ENCODE peak calls at places on chromosomes 11 and 22, in eight cellular contexts. R is chondrocyte; U is pancreas; Z is fibroblast of pulmonary artery; T is CD4-positive, alpha-beta T cell; I is vagina; D is HFFc6; K is left ventricle myocardium inferior. N is an unnamed sample.

GRCh38 chr11:64833509-64833908 is 10.9 kb downstream of the CDC42BPG start:
- DNase-seq in R (no peak), U (no peak), Z (no peak), T (no peak), I (no peak), D (no peak), K (no peak), N (no peak)

GRCh38 chr22:49347376-49347775 is 480.3 kb downstream of the BRD1 start:
- DNase-seq in R (peak), U (no peak), Z (no peak), T (no peak), I (no peak), D (no peak), K (no peak), N (no peak)

GRCh38 chr22:39496131-39496838 is 5.8 kb upstream of the MIEF1 start:
- DNase-seq in R (no peak), U (peak), Z (peak), T (no peak), I (no peak), D (peak), K (peak), N (no peak)

GRCh38 chr11:7167976-7168740 is 79.4 kb downstream of the RBMXL2 start:
- DNase-seq in R (no peak), U (no peak), Z (no peak), T (no peak), I (no peak), D (no peak), K (no peak), N (no peak)

GRCh38 chr11:31915867-31916266 is 104.7 kb upstream of the PAX6 start:
- DNase-seq in R (no peak), U (no peak), Z (no peak), T (no peak), I (no peak), D (no peak), K (no peak), N (no peak)

GRCh38 chr11:35255514-35255913 is 116.5 kb downstream of the CD44 start:
- DNase-seq in R (no peak), U (no peak), Z (no peak), T (no peak), I (no peak), D (no peak), K (no peak), N (no peak)

GRCh38 chr22:21962655-21962949 is 10.0 kb upstream of the PPM1F start:
- DNase-seq in R (no peak), U (no peak), Z (no peak), T (no peak), I (no peak), D (no peak), K (no peak), N (no peak)

GRCh38 chr11:27319065-27319464 is 44.0 kb downstream of the CCDC34 start:
- DNase-seq in R (no peak), U (no peak), Z (no peak), T (no peak), I (no peak), D (peak), K (no peak), N (no peak)

GRCh38 chr11:17102447-17102846 is 25.0 kb upstream of the RPS13 start:
- DNase-seq in R (no peak), U (no peak), Z (peak), T (no peak), I (no peak), D (no peak), K (no peak), N (no peak)

GRCh38 chr11:73140213-73141030 is 1.7 kb downstream of the FCHSD2 start:
- DNase-seq in R (no peak), U (no peak), Z (peak), T (no peak), I (no peak), D (no peak), K (peak), N (no peak)

GRCh38 chr11:57434640-57435546 is 8.0 kb upstream of the SLC43A3 start:
- DNase-seq in R (no peak), U (no peak), Z (peak), T (no peak), I (no peak), D (peak), K (no peak), N (peak)

GRCh38 chr11:87301785-87302540 is 264.2 kb downstream of the TMEM135 start:
- DNase-seq in R (no peak), U (no peak), Z (no peak), T (no peak), I (no peak), D (no peak), K (no peak), N (no peak)

GRCh38 chr11:129163714-129164164 is 28.4 kb downstream of the ARHGAP32 start:
- DNase-seq in R (no peak), U (no peak), Z (no peak), T (no peak), I (no peak), D (no peak), K (no peak), N (no peak)

DNA sequence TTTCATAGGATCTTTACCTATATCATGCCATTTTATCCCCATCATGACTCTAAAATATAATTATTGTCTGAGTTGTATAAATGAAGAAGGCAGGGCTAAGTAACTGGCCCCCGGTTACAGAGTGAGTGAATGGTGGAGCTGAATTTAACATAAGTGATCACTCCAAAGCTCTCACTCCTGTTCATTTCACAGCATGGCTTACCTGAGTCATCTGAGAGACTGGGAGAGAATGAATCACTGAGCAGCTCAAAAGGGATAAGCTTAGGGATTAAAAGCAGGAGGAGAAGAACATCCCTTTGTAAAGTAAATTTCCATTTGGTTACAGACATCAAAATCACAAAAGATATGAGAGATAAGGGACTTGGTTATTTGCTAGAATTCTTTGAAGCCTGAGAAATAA is 294.0 kb upstream of the CTSC start:
- DNase-seq in R (no peak), U (no peak), Z (no peak), T (no peak), I (no peak), D (no peak), K (no peak), N (peak)
- TF ChIP-seq CTCF in R (no peak), U (no peak), Z (no peak), T (no peak), I (no peak), D (no peak), K (no peak), N (no peak)

GRCh38 chr11:46017341-46017740 is 94.9 kb downstream of the LARGE2 start:
- DNase-seq in R (no peak), U (no peak), Z (no peak), T (no peak), I (no peak), D (no peak), K (no peak), N (no peak)
- TF ChIP-seq CTCF in R (no peak), U (no peak), Z (no peak), T (no peak), I (no peak), D (peak), K (no peak), N (no peak)

GRCh38 chr22:20531154-20531403 is 23.7 kb downstream of the MED15 start:
- DNase-seq in R (no peak), U (no peak), Z (no peak), T (no peak), I (no peak), D (no peak), K (no peak), N (no peak)

GRCh38 chr22:20528405-20528978 is 21.1 kb downstream of the MED15 start:
- DNase-seq in R (no peak), U (no peak), Z (no peak), T (no peak), I (no peak), D (no peak), K (no peak), N (no peak)

GRCh38 chr22:20532256-20532993 is 25.0 kb downstream of the MED15 start:
- DNase-seq in R (peak), U (no peak), Z (no peak), T (no peak), I (no peak), D (no peak), K (no peak), N (no peak)

GRCh38 chr22:20531404-20532181 is 24.2 kb downstream of the MED15 start:
- DNase-seq in R (peak), U (no peak), Z (peak), T (no peak), I (no peak), D (peak), K (peak), N (no peak)

GRCh38 chr22:20530368-20531153 is 23.2 kb downstream of the MED15 start:
- DNase-seq in R (peak), U (no peak), Z (no peak), T (no peak), I (no peak), D (peak), K (no peak), N (no peak)
- TF ChIP-seq CTCF in R (no peak), U (no peak), Z (no peak), T (no peak), I (no peak), D (peak), K (no peak), N (no peak)

DNA sequence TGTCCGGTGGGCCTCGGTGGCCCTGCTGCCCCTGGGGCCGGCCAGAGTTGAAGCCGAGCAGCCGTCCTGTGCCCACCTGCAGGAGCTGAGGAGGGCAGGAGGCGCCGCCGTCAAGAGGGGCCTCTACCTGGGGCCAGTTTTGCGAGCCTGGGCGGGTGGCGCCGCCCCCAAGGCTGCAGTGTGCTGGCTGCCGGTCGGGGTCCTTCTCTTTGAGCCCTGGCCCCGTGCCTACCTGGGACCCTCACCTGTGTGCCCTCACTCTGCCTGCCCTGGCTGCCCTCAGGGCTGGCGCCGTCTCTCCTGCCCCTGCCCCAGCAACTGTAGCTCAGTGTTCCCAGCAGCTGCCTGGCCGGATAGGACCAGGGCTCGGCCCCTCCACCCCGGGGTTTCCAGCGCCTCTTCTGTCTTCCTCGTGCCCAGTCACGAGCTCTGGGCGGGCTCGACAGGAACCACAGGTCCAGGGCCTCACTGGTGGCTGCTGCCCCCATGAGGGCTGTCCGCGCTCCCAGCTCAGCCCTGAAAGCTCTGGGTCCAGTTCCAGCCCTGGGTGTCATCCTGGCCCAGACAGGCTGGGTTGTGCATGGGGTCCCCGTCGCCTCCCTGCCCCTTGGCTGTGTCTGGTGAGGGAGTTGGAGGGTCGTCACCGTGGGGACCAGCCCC is 38.3 kb downstream of the MOB2 start:
- DNase-seq in R (no peak), U (no peak), Z (no peak), T (no peak), I (no peak), D (no peak), K (no peak), N (no peak)
- TF ChIP-seq CTCF in R (no peak), U (no peak), Z (no peak), T (no peak), I (no peak), D (no peak), K (no peak), N (no peak)

GRCh38 chr22:37633693-37634504 is 5.6 kb upstream of the SH3BP1 start:
- DNase-seq in R (no peak), U (peak), Z (peak), T (peak), I (peak), D (peak), K (peak), N (peak)
- TF ChIP-seq CTCF in R (peak), U (no peak), Z (no peak), T (no peak), I (no peak), D (peak), K (peak), N (peak)